ENCODE peak calls at places on chromosomes 13 and 19, in four cellular contexts. M is HepG2, Z is K562, J is GM12878. E is an unnamed sample.

GRCh38 chr13:28059214-28059613 is 41.2 kb downstream of the FLT3 start:
- DNase-seq in M (peak; percentile 48), Z (peak; percentile 54), J (no peak), E (peak; percentile 65)

GRCh38 chr19:40332669-40333068 is 15.5 kb downstream of the C19orf47 start:
- DNase-seq in M (no peak), Z (no peak), J (no peak), E (no peak)

GRCh38 chr19:38729653-38730469 is 14.4 kb downstream of the CAPN12 start:
- DNase-seq in M (peak; percentile 57), Z (peak; percentile 87), J (no peak), E (peak; percentile 94)

GRCh38 chr13:49869514-49869913 is 66.6 kb downstream of the SPRYD7 start:
- DNase-seq in M (peak; percentile 53), Z (peak; percentile 41), J (no peak), E (peak; percentile 69)

GRCh38 chr19:4724252-4724514 is 541 bp upstream of the DPP9 start:
- DNase-seq in M (no peak), Z (no peak), J (no peak), E (no peak)

GRCh38 chr19:4075373-4075772 is 8.7 kb upstream of the ZBTB7A start:
- DNase-seq in M (no peak), Z (no peak), J (no peak), E (no peak)

GRCh38 chr19:38006361-38007045 is 99.5 kb downstream of the SIPA1L3 start:
- DNase-seq in M (peak; percentile 72), Z (no peak), J (peak; percentile 52), E (no peak)

GRCh38 chr19:10686661-10687517 is 14.3 kb upstream of the QTRT1 start:
- DNase-seq in M (no peak), Z (no peak), J (no peak), E (no peak)

GRCh38 chr19:38616265-38616664 is 1.5 kb downstream of the MAP4K1 start:
- DNase-seq in M (no peak), Z (no peak), J (peak; percentile 7), E (no peak)

GRCh38 chr19:38676023-38676877 is 28.8 kb downstream of the ACTN4 start:
- DNase-seq in M (no peak), Z (peak; percentile 96), J (no peak), E (no peak)

GRCh38 chr13:100584901-100585300 is 3.7 kb downstream of the GGACT start:
- DNase-seq in M (no peak), Z (no peak), J (no peak), E (no peak)

GRCh38 chr19:33373701-33374405 is at the start of gene CEBPG:
- DNase-seq in M (no peak), Z (peak; percentile 68), J (no peak), E (peak; percentile 44)

GRCh38 chr19:19285723-19286122 is 12.6 kb upstream of the TM6SF2 start:
- DNase-seq in M (no peak), Z (peak; percentile 18), J (no peak), E (no peak)

GRCh38 chr13:52925221-52925620 is 76.8 kb upstream of the PCDH8 start:
- DNase-seq in M (no peak), Z (no peak), J (no peak), E (no peak)

GRCh38 chr13:49315036-49315565 is 67.4 kb downstream of the CDADC1 start:
- DNase-seq in M (no peak), Z (no peak), J (no peak), E (no peak)

GRCh38 chr19:289651-290538 is 1.3 kb downstream of the PLPP2 start:
- DNase-seq in M (peak; percentile 42), Z (peak; percentile 56), J (no peak), E (peak; percentile 70)

GRCh38 chr13:44576396-44577235 is 486 bp upstream of the TSC22D1 start:
- DNase-seq in M (no peak), Z (peak; percentile 17), J (no peak), E (peak; percentile 35)

GRCh38 chr19:19371056-19371455 is 34.4 kb upstream of the GATAD2A start:
- DNase-seq in M (no peak), Z (no peak), J (no peak), E (no peak)

GRCh38 chr19:47765522-47766358 is 12.8 kb upstream of the SELENOW start:
- DNase-seq in M (peak; percentile 52), Z (peak; percentile 86), J (no peak), E (peak; percentile 88)

GRCh38 chr13:39149896-39150295 is 111.6 kb downstream of the NHLRC3 start:
- DNase-seq in M (no peak), Z (no peak), J (no peak), E (no peak)

GRCh38 chr13:111855016-111855590 is 211.8 kb upstream of the SOX1 start:
- DNase-seq in M (no peak), Z (no peak), J (no peak), E (no peak)

GRCh38 chr13:27264181-27264580 is 6.4 kb upstream of the RASL11A start:
- DNase-seq in M (no peak), Z (no peak), J (no peak), E (no peak)

GRCh38 chr13:36674337-36675212 is 755 bp downstream of the SERTM1 start:
- DNase-seq in M (no peak), Z (no peak), J (no peak), E (peak; percentile 14)

GRCh38 chr13:76944457-76944856 is 3.9 kb upstream of the ACOD1 start:
- DNase-seq in M (no peak), Z (no peak), J (no peak), E (no peak)

GRCh38 chr19:52070496-52070895 is 21.9 kb upstream of the ZNF432 start:
- DNase-seq in M (no peak), Z (no peak), J (no peak), E (no peak)

GRCh38 chr13:78600317-78600899 is 2.9 kb downstream of the POU4F1 start:
- DNase-seq in M (no peak), Z (no peak), J (no peak), E (no peak)

GRCh38 chr13:49296659-49297058 is 48.9 kb downstream of the CDADC1 start:
- DNase-seq in M (peak; percentile 73), Z (no peak), J (no peak), E (no peak)

GRCh38 chr13:103803349-103803748 is 737.1 kb upstream of the SLC10A2 start:
- DNase-seq in M (no peak), Z (no peak), J (no peak), E (no peak)

GRCh38 chr13:103810026-103810425 is 743.8 kb upstream of the SLC10A2 start:
- DNase-seq in M (no peak), Z (no peak), J (no peak), E (no peak)

GRCh38 chr13:103805771-103806170 is 739.6 kb upstream of the SLC10A2 start:
- DNase-seq in M (no peak), Z (no peak), J (no peak), E (no peak)
- TF ChIP-seq NR2C2 in M (no peak), Z (no peak), J (no peak), E (no peak)

GRCh38 chr19:16584825-16585801 is 12.9 kb upstream of the SLC35E1 start:
- DNase-seq in M (no peak), Z (peak; percentile 36), J (no peak), E (no peak)
- TF ChIP-seq NR2C2 in M (no peak), Z (no peak), J (no peak), E (no peak)

GRCh38 chr13:42272115-42272756 is at the start of gene AKAP11:
- DNase-seq in M (peak; percentile 15), Z (peak; percentile 52), J (no peak), E (peak; percentile 60)
- TF ChIP-seq NR2C2 in M (no peak), Z (no peak), J (no peak), E (no peak)

GRCh38 chr13:51212808-51213728 is 9.1 kb upstream of the FAM124A start:
- DNase-seq in M (no peak), Z (no peak), J (no peak), E (no peak)
- TF ChIP-seq NR2C2 in M (no peak), Z (no peak), J (no peak), E (no peak)

GRCh38 chr13:35468195-35468594 is 8.3 kb downstream of the MAB21L1 start:
- DNase-seq in M (no peak), Z (no peak), J (no peak), E (no peak)
- TF ChIP-seq NR2C2 in M (no peak), Z (no peak), J (no peak), E (no peak)

DNA sequence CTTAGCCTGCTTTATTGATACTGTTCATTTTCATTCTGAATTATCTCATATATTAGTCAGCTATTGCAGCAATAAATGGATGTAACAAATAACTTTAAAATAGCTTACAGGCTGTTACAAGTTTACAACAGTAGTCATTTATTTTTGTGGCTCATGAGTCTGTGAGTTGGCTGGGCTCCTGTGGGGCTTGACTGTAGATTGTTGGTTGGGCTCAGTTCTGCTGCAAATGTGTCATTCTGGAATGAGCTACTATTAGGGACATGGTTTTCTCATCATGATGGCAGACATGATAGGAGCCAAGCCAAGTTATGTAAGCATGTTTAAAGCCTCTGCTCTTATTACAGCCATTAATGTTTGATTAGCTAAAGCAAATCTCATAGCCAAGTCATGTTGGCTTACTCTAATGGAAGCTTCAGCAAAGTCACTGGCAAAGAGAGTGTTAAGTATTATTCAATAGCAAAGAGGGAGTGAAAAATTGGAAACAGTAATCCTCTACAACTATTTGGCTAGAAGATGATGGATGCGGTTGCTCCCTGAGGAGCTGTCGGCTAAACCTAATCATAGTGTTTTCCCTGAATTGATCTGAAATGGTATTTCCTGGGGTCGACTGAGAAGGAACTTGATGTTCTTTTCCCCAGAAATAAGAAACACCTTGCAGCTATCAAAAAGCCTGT is 391.3 kb downstream of the TDRD3 start:
- DNase-seq in M (no peak), Z (no peak), J (no peak), E (no peak)
- TF ChIP-seq NR2C2 in M (no peak), Z (no peak), J (no peak), E (no peak)